ENCODE peak calls at places on chromosomes 13 and 19, in eight cellular contexts. X is naive thymus-derived CD4-positive, alpha-beta T cell; R is bronchial epithelial cell; B is COR-L47; C is left ventricle myocardium superior; V is NCI-H1092; K is GM12865; W is AG08395. A is an unnamed sample.

GRCh38 chr19:33674575-33675367 is 53.0 kb downstream of the CHST8 start:
- DNase-seq in X (no peak), R (no peak), B (no peak), C (no peak), V (no peak), K (no peak), W (no peak), A (no peak)

GRCh38 chr19:39137131-39137530 is 11.5 kb downstream of the PAK4 start:
- DNase-seq in X (no peak), R (no peak), B (no peak), C (no peak), V (no peak), K (no peak), W (no peak), A (no peak)

GRCh38 chr19:18290250-18291018 is 9.0 kb upstream of the JUND start:
- DNase-seq in X (peak; percentile 59), R (no peak), B (no peak), C (no peak), V (no peak), K (peak; percentile 77), W (no peak), A (no peak)

GRCh38 chr13:94712287-94712811 is at the start of gene SOX21:
- DNase-seq in X (no peak), R (no peak), B (no peak), C (no peak), V (no peak), K (no peak), W (no peak), A (no peak)

GRCh38 chr19:40443930-40444180 is 280 bp downstream of the SERTAD3 start:
- DNase-seq in X (no peak), R (no peak), B (no peak), C (no peak), V (no peak), K (no peak), W (no peak), A (peak; percentile 29)

GRCh38 chr13:37642201-37642600 is 43.6 kb upstream of the POSTN start:
- DNase-seq in X (no peak), R (no peak), B (no peak), C (no peak), V (no peak), K (no peak), W (no peak), A (no peak)

GRCh38 chr19:1259206-1259872 is 9.8 kb upstream of the CIRBP start:
- DNase-seq in X (peak; percentile 79), R (peak; percentile 57), B (no peak), C (peak; percentile 85), V (no peak), K (peak; percentile 95), W (no peak), A (peak; percentile 60)

GRCh38 chr13:96958286-96958891 is 35.9 kb downstream of the OXGR1 start:
- DNase-seq in X (no peak), R (peak; percentile 45), B (peak; percentile 63), C (no peak), V (peak; percentile 68), K (peak; percentile 24), W (peak; percentile 22), A (peak; percentile 7)

GRCh38 chr19:50486823-50487515 is 10.3 kb upstream of the GARIN5A start:
- DNase-seq in X (peak; percentile 28), R (peak; percentile 5), B (no peak), C (peak; percentile 47), V (no peak), K (peak; percentile 71), W (no peak), A (no peak)

GRCh38 chr19:56109216-56109615 is 11.9 kb downstream of the ZNF787 start:
- DNase-seq in X (no peak), R (no peak), B (no peak), C (no peak), V (no peak), K (no peak), W (peak; percentile 31), A (no peak)

GRCh38 chr13:59459972-59460371 is 703.8 kb downstream of the DIAPH3 start:
- DNase-seq in X (no peak), R (no peak), B (no peak), C (no peak), V (no peak), K (no peak), W (no peak), A (no peak)

GRCh38 chr19:23686622-23687423 is at the start of gene ZNF675:
- DNase-seq in X (peak; percentile 90), R (peak; percentile 84), B (peak; percentile 88), C (peak; percentile 95), V (peak; percentile 83), K (peak; percentile 96), W (peak; percentile 91), A (peak; percentile 89)

GRCh38 chr13:41304551-41304950 is 6.5 kb upstream of the NAA16 start:
- DNase-seq in X (no peak), R (no peak), B (no peak), C (no peak), V (no peak), K (no peak), W (no peak), A (no peak)

GRCh38 chr19:33755314-33756020 is 41.2 kb upstream of the KCTD15 start:
- DNase-seq in X (no peak), R (no peak), B (no peak), C (no peak), V (no peak), K (no peak), W (no peak), A (no peak)

A was measured in hepatic stellate cell.